ENCODE peak calls at places on chromosomes 11 and 22, in seven cellular contexts. E is left ventricle myocardium inferior, Z is tibial nerve, T is neural progenitor cell, W is GM13977, C is MM.1S, N is kidney. S is an unnamed sample.
A peak's percentile ranks its signal among the peaks of the same experiment; 100 is the strongest.

GRCh38 chr11:70127653-70128434 is 49.7 kb downstream of the ANO1 start:
- DNase-seq in E (no peak), Z (no peak), T (no peak), W (no peak), C (no peak), N (no peak), S (no peak)

GRCh38 chr22:42915980-42916765 is 59.1 kb upstream of the ARFGAP3 start:
- DNase-seq in E (no peak), Z (no peak), T (peak; percentile 16), W (no peak), C (no peak), N (no peak), S (no peak)

GRCh38 chr11:134505125-134505524 is 93.1 kb upstream of the B3GAT1 start:
- DNase-seq in E (no peak), Z (no peak), T (no peak), W (no peak), C (no peak), N (no peak), S (no peak)

GRCh38 chr11:124602193-124602592 is 9.0 kb upstream of the PANX3 start:
- DNase-seq in E (no peak), Z (no peak), T (no peak), W (no peak), C (no peak), N (no peak), S (no peak)

GRCh38 chr11:2213384-2213842 is 41.8 kb upstream of the TH start:
- DNase-seq in E (peak; percentile 15), Z (no peak), T (peak; percentile 54), W (no peak), C (no peak), N (peak; percentile 54), S (no peak)

GRCh38 chr22:40572976-40573375 is 63.5 kb downstream of the MRTFA start:
- DNase-seq in E (no peak), Z (no peak), T (no peak), W (no peak), C (no peak), N (no peak), S (no peak)

GRCh38 chr11:18723991-18724390 is 2.0 kb downstream of the IGSF22 start:
- DNase-seq in E (no peak), Z (no peak), T (no peak), W (no peak), C (no peak), N (no peak), S (no peak)

GRCh38 chr11:101907826-101908225 is 7.0 kb upstream of the CEP126 start:
- DNase-seq in E (no peak), Z (no peak), T (no peak), W (no peak), C (no peak), N (no peak), S (no peak)

GRCh38 chr11:75174781-75175370 is 24.0 kb downstream of the SLCO2B1 start:
- DNase-seq in E (no peak), Z (no peak), T (no peak), W (no peak), C (no peak), N (peak; percentile 81), S (no peak)

GRCh38 chr11:128069665-128070064 is 517.7 kb downstream of the ETS1 start:
- DNase-seq in E (no peak), Z (no peak), T (no peak), W (no peak), C (no peak), N (no peak), S (no peak)

GRCh38 chr11:99257131-99257530 is 236.4 kb downstream of the CNTN5 start:
- DNase-seq in E (no peak), Z (no peak), T (no peak), W (no peak), C (no peak), N (no peak), S (no peak)

GRCh38 chr11:110356769-110357671 is 60.6 kb upstream of the RDX start:
- DNase-seq in E (no peak), Z (no peak), T (no peak), W (no peak), C (no peak), N (no peak), S (no peak)

GRCh38 chr11:45879803-45880685 is 5.4 kb upstream of the MAPK8IP1 start:
- DNase-seq in E (no peak), Z (no peak), T (no peak), W (no peak), C (no peak), N (no peak), S (peak; percentile 43)

GRCh38 chr11:100525635-100526034 is 161.5 kb upstream of the ARHGAP42 start:
- DNase-seq in E (no peak), Z (no peak), T (peak; percentile 35), W (no peak), C (no peak), N (no peak), S (no peak)

GRCh38 chr11:5891216-5891800 is 1.7 kb upstream of the OR52E5 start:
- DNase-seq in E (no peak), Z (no peak), T (no peak), W (peak; percentile 3), C (peak; percentile 30), N (no peak), S (no peak)

GRCh38 chr11:69891421-69892236 is 72.4 kb upstream of the FGF3 start:
- DNase-seq in E (no peak), Z (no peak), T (no peak), W (no peak), C (no peak), N (peak; percentile 74), S (peak; percentile 8)

GRCh38 chr11:80255021-80255420 is 814.2 kb upstream of the TENM4 start:
- DNase-seq in E (no peak), Z (no peak), T (no peak), W (no peak), C (no peak), N (no peak), S (no peak)

GRCh38 chr11:35618497-35619029 is 303 bp downstream of the FJX1 start:
- DNase-seq in E (peak; percentile 16), Z (no peak), T (peak; percentile 72), W (peak; percentile 74), C (peak; percentile 61), N (no peak), S (no peak)

GRCh38 chr11:58574851-58575250 is 805 bp downstream of the LPXN start:
- DNase-seq in E (no peak), Z (no peak), T (no peak), W (no peak), C (no peak), N (no peak), S (no peak)

GRCh38 chr22:39408173-39408572 is 8.6 kb downstream of the TAB1 start:
- DNase-seq in E (no peak), Z (no peak), T (no peak), W (no peak), C (no peak), N (no peak), S (no peak)

GRCh38 chr11:28702450-28702790 is 594.2 kb downstream of the METTL15 start:
- DNase-seq in E (no peak), Z (no peak), T (no peak), W (no peak), C (no peak), N (no peak), S (no peak)

DNA sequence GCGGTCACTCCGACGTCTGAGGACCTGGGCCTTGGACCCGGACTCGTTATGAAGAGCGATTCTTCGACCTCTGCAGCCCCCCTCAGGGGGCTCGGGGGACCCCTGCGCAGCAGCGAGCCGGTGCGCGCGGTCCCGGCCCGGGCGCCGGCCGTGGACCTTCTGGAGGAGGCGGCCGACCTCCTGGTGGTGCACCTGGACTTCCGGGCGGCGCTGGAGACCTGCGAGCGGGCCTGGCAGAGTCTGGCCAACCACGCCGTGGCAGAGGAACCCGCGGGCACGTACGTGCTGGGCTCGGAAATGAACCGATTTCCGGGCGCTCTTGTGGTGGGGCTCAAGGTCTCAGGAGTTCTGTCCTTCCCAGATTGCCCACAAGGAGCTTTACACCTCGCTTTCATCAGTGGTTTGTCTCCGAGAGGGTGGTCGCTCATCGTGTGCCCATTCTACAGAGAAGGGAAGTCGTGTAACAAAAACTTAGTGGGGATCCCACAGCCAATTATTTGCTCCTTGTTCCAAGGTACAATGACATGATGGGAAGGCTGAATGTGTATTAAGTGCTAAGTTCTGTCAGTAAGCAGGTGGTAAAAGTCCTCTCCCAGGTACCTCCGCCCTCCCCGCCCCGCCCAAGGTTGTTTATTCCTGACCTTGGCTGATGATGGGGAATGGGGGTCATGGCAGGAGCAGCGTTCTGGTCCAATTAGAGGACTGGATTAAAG is 695 bp downstream of the PEX26 start:
- DNase-seq in E (no peak), Z (no peak), T (no peak), W (peak; percentile 52), C (peak; percentile 70), N (peak; percentile 82), S (peak; percentile 42)
- TF ChIP-seq CTCF in E (no peak), Z (no peak), T (peak; percentile 5), W (peak; percentile 22), C (peak; percentile 15), N (no peak), S (no peak)

GRCh38 chr11:17722000-17722643 is 2.8 kb downstream of the MYOD1 start:
- DNase-seq in E (no peak), Z (no peak), T (peak; percentile 70), W (no peak), C (no peak), N (no peak), S (no peak)
- TF ChIP-seq CTCF in E (peak; percentile 42), Z (no peak), T (peak; percentile 62), W (peak; percentile 1), C (no peak), N (no peak), S (peak; percentile 38)

GRCh38 chr22:32200752-32201151 is 4.1 kb downstream of the RFPL2 start:
- DNase-seq in E (no peak), Z (no peak), T (no peak), W (no peak), C (peak; percentile 16), N (no peak), S (no peak)
- TF ChIP-seq CTCF in E (no peak), Z (no peak), T (no peak), W (no peak), C (no peak), N (no peak), S (no peak)

GRCh38 chr22:20214853-20215252 is 53.3 kb downstream of the RTN4R start:
- DNase-seq in E (no peak), Z (no peak), T (no peak), W (no peak), C (no peak), N (no peak), S (no peak)

GRCh38 chr22:20217563-20217962 is 50.6 kb downstream of the RTN4R start:
- DNase-seq in E (no peak), Z (no peak), T (no peak), W (no peak), C (no peak), N (no peak), S (no peak)

GRCh38 chr22:20216863-20217499 is 51.1 kb downstream of the RTN4R start:
- DNase-seq in E (no peak), Z (no peak), T (no peak), W (no peak), C (no peak), N (no peak), S (no peak)

GRCh38 chr22:20213833-20214708 is 54.0 kb downstream of the RTN4R start:
- DNase-seq in E (no peak), Z (no peak), T (no peak), W (no peak), C (no peak), N (no peak), S (no peak)

DNA sequence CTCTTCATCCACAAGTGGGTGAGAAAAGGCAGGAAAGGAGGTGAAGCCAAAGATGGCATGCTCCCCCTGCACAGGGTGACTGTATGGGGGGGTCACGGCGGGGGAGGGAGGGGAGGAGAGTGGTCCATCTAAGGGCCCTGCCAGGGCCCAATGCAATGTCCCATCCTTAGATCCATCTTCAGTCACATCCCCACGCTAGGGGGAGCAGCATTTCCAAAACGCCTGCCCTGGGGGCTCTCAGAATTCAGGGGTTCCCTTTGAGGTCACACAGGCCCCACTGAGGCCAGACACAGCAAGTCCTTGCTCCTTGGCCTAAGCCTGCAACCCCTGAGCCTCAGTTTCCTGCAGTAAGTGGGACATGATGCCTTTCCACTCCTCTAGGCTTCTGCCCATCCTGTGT is 52.4 kb downstream of the RTN4R start:
- DNase-seq in E (no peak), Z (no peak), T (no peak), W (no peak), C (no peak), N (no peak), S (no peak)
- TF ChIP-seq CTCF in E (no peak), Z (no peak), T (no peak), W (peak; percentile 8), C (peak; percentile 13), N (no peak), S (no peak)

S was measured in glutamatergic neuron.